ENCODE peak calls at places on chromosome 15, in nine cellular contexts. One of them, this sample, is unnamed.

GRCh38 chr15:74332011-74332410 is 35.4 kb downstream of the CYP11A1 start:
- DNase-seq in AG10803: no peak
- DNase-seq in stimulated activated CD8-positive, alpha-beta memory T cell treated with anti-CD3 and anti-CD28 coated beads, Interleukin-7, amount 100 ng/mL, for 1 hour: no peak
- DNase-seq in cardiac muscle cell: no peak
- DNase-seq in ovary: no peak
- DNase-seq in stimulated activated CD4-positive, alpha-beta T cell treated with anti-CD3 and anti-CD28 coated beads, Interleukin-15, amount 100 ng/mL, for 1 hour: no peak
- DNase-seq in epithelial cell of proximal tubule: no peak
- DNase-seq in PC-9: no peak
- DNase-seq in NCI-H1436: no peak
- DNase-seq in this sample: no peak

GRCh38 chr15:61069369-61070075 is 159.6 kb downstream of the RORA start:
- DNase-seq in AG10803: peak; percentile 30
- DNase-seq in stimulated activated CD8-positive, alpha-beta memory T cell treated with anti-CD3 and anti-CD28 coated beads, Interleukin-7, amount 100 ng/mL, for 1 hour: no peak
- DNase-seq in cardiac muscle cell: no peak
- DNase-seq in ovary: no peak
- DNase-seq in stimulated activated CD4-positive, alpha-beta T cell treated with anti-CD3 and anti-CD28 coated beads, Interleukin-15, amount 100 ng/mL, for 1 hour: no peak
- DNase-seq in epithelial cell of proximal tubule: no peak
- DNase-seq in PC-9: no peak
- DNase-seq in NCI-H1436: no peak
- DNase-seq in this sample: no peak

GRCh38 chr15:64045106-64045435 is 1.2 kb downstream of the DAPK2 start:
- DNase-seq in AG10803: no peak
- DNase-seq in stimulated activated CD8-positive, alpha-beta memory T cell treated with anti-CD3 and anti-CD28 coated beads, Interleukin-7, amount 100 ng/mL, for 1 hour: no peak
- DNase-seq in cardiac muscle cell: no peak
- DNase-seq in ovary: no peak
- DNase-seq in stimulated activated CD4-positive, alpha-beta T cell treated with anti-CD3 and anti-CD28 coated beads, Interleukin-15, amount 100 ng/mL, for 1 hour: no peak
- DNase-seq in epithelial cell of proximal tubule: no peak
- DNase-seq in PC-9: peak; percentile 43
- DNase-seq in NCI-H1436: no peak
- DNase-seq in this sample: no peak

GRCh38 chr15:98548172-98548971 is 100.0 kb upstream of the IGF1R start:
- DNase-seq in AG10803: peak; percentile 40
- DNase-seq in stimulated activated CD8-positive, alpha-beta memory T cell treated with anti-CD3 and anti-CD28 coated beads, Interleukin-7, amount 100 ng/mL, for 1 hour: no peak
- DNase-seq in cardiac muscle cell: peak; percentile 67
- DNase-seq in ovary: peak; percentile 80
- DNase-seq in stimulated activated CD4-positive, alpha-beta T cell treated with anti-CD3 and anti-CD28 coated beads, Interleukin-15, amount 100 ng/mL, for 1 hour: no peak
- DNase-seq in epithelial cell of proximal tubule: peak; percentile 16
- DNase-seq in PC-9: peak; percentile 45
- DNase-seq in NCI-H1436: no peak
- DNase-seq in this sample: peak; percentile 55

GRCh38 chr15:62570405-62570783 is 405.3 kb upstream of the C2CD4B start:
- DNase-seq in AG10803: no peak
- DNase-seq in stimulated activated CD8-positive, alpha-beta memory T cell treated with anti-CD3 and anti-CD28 coated beads, Interleukin-7, amount 100 ng/mL, for 1 hour: no peak
- DNase-seq in cardiac muscle cell: no peak
- DNase-seq in ovary: no peak
- DNase-seq in stimulated activated CD4-positive, alpha-beta T cell treated with anti-CD3 and anti-CD28 coated beads, Interleukin-15, amount 100 ng/mL, for 1 hour: no peak
- DNase-seq in epithelial cell of proximal tubule: no peak
- DNase-seq in PC-9: no peak
- DNase-seq in NCI-H1436: no peak
- DNase-seq in this sample: no peak

GRCh38 chr15:63502137-63502801 is 2.1 kb upstream of the USP3 start:
- DNase-seq in AG10803: peak; percentile 47
- DNase-seq in stimulated activated CD8-positive, alpha-beta memory T cell treated with anti-CD3 and anti-CD28 coated beads, Interleukin-7, amount 100 ng/mL, for 1 hour: no peak
- DNase-seq in cardiac muscle cell: no peak
- DNase-seq in ovary: no peak
- DNase-seq in stimulated activated CD4-positive, alpha-beta T cell treated with anti-CD3 and anti-CD28 coated beads, Interleukin-15, amount 100 ng/mL, for 1 hour: no peak
- DNase-seq in epithelial cell of proximal tubule: no peak
- DNase-seq in PC-9: peak; percentile 52
- DNase-seq in NCI-H1436: no peak
- DNase-seq in this sample: peak; percentile 41

GRCh38 chr15:69823223-69823907 is 274.4 kb downstream of the TLE3 start:
- DNase-seq in AG10803: no peak
- DNase-seq in stimulated activated CD8-positive, alpha-beta memory T cell treated with anti-CD3 and anti-CD28 coated beads, Interleukin-7, amount 100 ng/mL, for 1 hour: no peak
- DNase-seq in cardiac muscle cell: no peak
- DNase-seq in ovary: no peak
- DNase-seq in stimulated activated CD4-positive, alpha-beta T cell treated with anti-CD3 and anti-CD28 coated beads, Interleukin-15, amount 100 ng/mL, for 1 hour: no peak
- DNase-seq in epithelial cell of proximal tubule: no peak
- DNase-seq in PC-9: no peak
- DNase-seq in NCI-H1436: no peak
- DNase-seq in this sample: no peak

GRCh38 chr15:71313806-71314205 is 198.5 kb downstream of the THSD4 start:
- DNase-seq in AG10803: no peak
- DNase-seq in stimulated activated CD8-positive, alpha-beta memory T cell treated with anti-CD3 and anti-CD28 coated beads, Interleukin-7, amount 100 ng/mL, for 1 hour: no peak
- DNase-seq in cardiac muscle cell: no peak
- DNase-seq in ovary: no peak
- DNase-seq in stimulated activated CD4-positive, alpha-beta T cell treated with anti-CD3 and anti-CD28 coated beads, Interleukin-15, amount 100 ng/mL, for 1 hour: no peak
- DNase-seq in epithelial cell of proximal tubule: no peak
- DNase-seq in PC-9: no peak
- DNase-seq in NCI-H1436: no peak
- DNase-seq in this sample: no peak

GRCh38 chr15:84797212-84797611 is 19.9 kb upstream of the ALPK3 start:
- DNase-seq in AG10803: peak; percentile 23
- DNase-seq in stimulated activated CD8-positive, alpha-beta memory T cell treated with anti-CD3 and anti-CD28 coated beads, Interleukin-7, amount 100 ng/mL, for 1 hour: no peak
- DNase-seq in cardiac muscle cell: no peak
- DNase-seq in ovary: no peak
- DNase-seq in stimulated activated CD4-positive, alpha-beta T cell treated with anti-CD3 and anti-CD28 coated beads, Interleukin-15, amount 100 ng/mL, for 1 hour: no peak
- DNase-seq in epithelial cell of proximal tubule: no peak
- DNase-seq in PC-9: no peak
- DNase-seq in NCI-H1436: no peak
- DNase-seq in this sample: no peak

GRCh38 chr15:63430766-63431451 is 49.3 kb upstream of the CA12 start:
- DNase-seq in AG10803: no peak
- DNase-seq in stimulated activated CD8-positive, alpha-beta memory T cell treated with anti-CD3 and anti-CD28 coated beads, Interleukin-7, amount 100 ng/mL, for 1 hour: no peak
- DNase-seq in cardiac muscle cell: no peak
- DNase-seq in ovary: no peak
- DNase-seq in stimulated activated CD4-positive, alpha-beta T cell treated with anti-CD3 and anti-CD28 coated beads, Interleukin-15, amount 100 ng/mL, for 1 hour: no peak
- DNase-seq in epithelial cell of proximal tubule: no peak
- DNase-seq in PC-9: no peak
- DNase-seq in NCI-H1436: no peak
- DNase-seq in this sample: no peak

GRCh38 chr15:32698773-32699390 is 18.9 kb upstream of the GREM1 start:
- DNase-seq in AG10803: no peak
- DNase-seq in stimulated activated CD8-positive, alpha-beta memory T cell treated with anti-CD3 and anti-CD28 coated beads, Interleukin-7, amount 100 ng/mL, for 1 hour: no peak
- DNase-seq in cardiac muscle cell: no peak
- DNase-seq in ovary: no peak
- DNase-seq in stimulated activated CD4-positive, alpha-beta T cell treated with anti-CD3 and anti-CD28 coated beads, Interleukin-15, amount 100 ng/mL, for 1 hour: no peak
- DNase-seq in epithelial cell of proximal tubule: no peak
- DNase-seq in PC-9: no peak
- DNase-seq in NCI-H1436: no peak
- DNase-seq in this sample: no peak

GRCh38 chr15:58174709-58175108 is 36.5 kb downstream of the AQP9 start:
- DNase-seq in AG10803: no peak
- DNase-seq in stimulated activated CD8-positive, alpha-beta memory T cell treated with anti-CD3 and anti-CD28 coated beads, Interleukin-7, amount 100 ng/mL, for 1 hour: no peak
- DNase-seq in cardiac muscle cell: no peak
- DNase-seq in ovary: no peak
- DNase-seq in stimulated activated CD4-positive, alpha-beta T cell treated with anti-CD3 and anti-CD28 coated beads, Interleukin-15, amount 100 ng/mL, for 1 hour: no peak
- DNase-seq in epithelial cell of proximal tubule: no peak
- DNase-seq in PC-9: no peak
- DNase-seq in NCI-H1436: no peak
- DNase-seq in this sample: no peak

GRCh38 chr15:92439311-92439710 is 45.6 kb downstream of the ST8SIA2 start:
- DNase-seq in AG10803: no peak
- DNase-seq in stimulated activated CD8-positive, alpha-beta memory T cell treated with anti-CD3 and anti-CD28 coated beads, Interleukin-7, amount 100 ng/mL, for 1 hour: no peak
- DNase-seq in cardiac muscle cell: no peak
- DNase-seq in ovary: no peak
- DNase-seq in stimulated activated CD4-positive, alpha-beta T cell treated with anti-CD3 and anti-CD28 coated beads, Interleukin-15, amount 100 ng/mL, for 1 hour: no peak
- DNase-seq in epithelial cell of proximal tubule: no peak
- DNase-seq in PC-9: no peak
- DNase-seq in NCI-H1436: no peak
- DNase-seq in this sample: no peak

GRCh38 chr15:84863480-84864428 is 20.7 kb upstream of the SLC28A1 start:
- DNase-seq in AG10803: peak; percentile 21
- DNase-seq in stimulated activated CD8-positive, alpha-beta memory T cell treated with anti-CD3 and anti-CD28 coated beads, Interleukin-7, amount 100 ng/mL, for 1 hour: no peak
- DNase-seq in cardiac muscle cell: no peak
- DNase-seq in ovary: no peak
- DNase-seq in stimulated activated CD4-positive, alpha-beta T cell treated with anti-CD3 and anti-CD28 coated beads, Interleukin-15, amount 100 ng/mL, for 1 hour: no peak
- DNase-seq in epithelial cell of proximal tubule: no peak
- DNase-seq in PC-9: no peak
- DNase-seq in NCI-H1436: no peak
- DNase-seq in this sample: no peak

GRCh38 chr15:74385442-74386132 is 18.1 kb upstream of the CYP11A1 start:
- DNase-seq in AG10803: no peak
- DNase-seq in stimulated activated CD8-positive, alpha-beta memory T cell treated with anti-CD3 and anti-CD28 coated beads, Interleukin-7, amount 100 ng/mL, for 1 hour: no peak
- DNase-seq in cardiac muscle cell: no peak
- DNase-seq in ovary: no peak
- DNase-seq in stimulated activated CD4-positive, alpha-beta T cell treated with anti-CD3 and anti-CD28 coated beads, Interleukin-15, amount 100 ng/mL, for 1 hour: no peak
- DNase-seq in epithelial cell of proximal tubule: no peak
- DNase-seq in PC-9: no peak
- DNase-seq in NCI-H1436: no peak
- DNase-seq in this sample: no peak

GRCh38 chr15:48493763-48494225 is 151.7 kb downstream of the FBN1 start:
- DNase-seq in AG10803: no peak
- DNase-seq in stimulated activated CD8-positive, alpha-beta memory T cell treated with anti-CD3 and anti-CD28 coated beads, Interleukin-7, amount 100 ng/mL, for 1 hour: no peak
- DNase-seq in cardiac muscle cell: no peak
- DNase-seq in ovary: no peak
- DNase-seq in stimulated activated CD4-positive, alpha-beta T cell treated with anti-CD3 and anti-CD28 coated beads, Interleukin-15, amount 100 ng/mL, for 1 hour: no peak
- DNase-seq in epithelial cell of proximal tubule: no peak
- DNase-seq in PC-9: no peak
- DNase-seq in NCI-H1436: no peak
- DNase-seq in this sample: no peak

GRCh38 chr15:44550256-44550655 is 13.3 kb downstream of the EIF3J start:
- DNase-seq in AG10803: peak; percentile 52
- DNase-seq in stimulated activated CD8-positive, alpha-beta memory T cell treated with anti-CD3 and anti-CD28 coated beads, Interleukin-7, amount 100 ng/mL, for 1 hour: no peak
- DNase-seq in cardiac muscle cell: no peak
- DNase-seq in ovary: no peak
- DNase-seq in stimulated activated CD4-positive, alpha-beta T cell treated with anti-CD3 and anti-CD28 coated beads, Interleukin-15, amount 100 ng/mL, for 1 hour: no peak
- DNase-seq in epithelial cell of proximal tubule: no peak
- DNase-seq in PC-9: no peak
- DNase-seq in NCI-H1436: no peak
- DNase-seq in this sample: peak; percentile 57

GRCh38 chr15:74252291-74253080 is 16.4 kb downstream of the CCDC33 start:
- DNase-seq in AG10803: peak; percentile 51
- DNase-seq in stimulated activated CD8-positive, alpha-beta memory T cell treated with anti-CD3 and anti-CD28 coated beads, Interleukin-7, amount 100 ng/mL, for 1 hour: no peak
- DNase-seq in cardiac muscle cell: no peak
- DNase-seq in ovary: peak; percentile 29
- DNase-seq in stimulated activated CD4-positive, alpha-beta T cell treated with anti-CD3 and anti-CD28 coated beads, Interleukin-15, amount 100 ng/mL, for 1 hour: no peak
- DNase-seq in epithelial cell of proximal tubule: no peak
- DNase-seq in PC-9: no peak
- DNase-seq in NCI-H1436: no peak
- DNase-seq in this sample: no peak

GRCh38 chr15:96887730-96888129 is 557.2 kb downstream of the NR2F2 start:
- DNase-seq in AG10803: no peak
- DNase-seq in stimulated activated CD8-positive, alpha-beta memory T cell treated with anti-CD3 and anti-CD28 coated beads, Interleukin-7, amount 100 ng/mL, for 1 hour: no peak
- DNase-seq in cardiac muscle cell: no peak
- DNase-seq in ovary: no peak
- DNase-seq in stimulated activated CD4-positive, alpha-beta T cell treated with anti-CD3 and anti-CD28 coated beads, Interleukin-15, amount 100 ng/mL, for 1 hour: no peak
- DNase-seq in epithelial cell of proximal tubule: peak; percentile 46
- DNase-seq in PC-9: no peak
- DNase-seq in NCI-H1436: no peak
- DNase-seq in this sample: peak; percentile 76

GRCh38 chr15:48089664-48090063 is 31.1 kb upstream of the SLC24A5 start:
- DNase-seq in AG10803: no peak
- DNase-seq in stimulated activated CD8-positive, alpha-beta memory T cell treated with anti-CD3 and anti-CD28 coated beads, Interleukin-7, amount 100 ng/mL, for 1 hour: no peak
- DNase-seq in cardiac muscle cell: no peak
- DNase-seq in ovary: no peak
- DNase-seq in stimulated activated CD4-positive, alpha-beta T cell treated with anti-CD3 and anti-CD28 coated beads, Interleukin-15, amount 100 ng/mL, for 1 hour: no peak
- DNase-seq in epithelial cell of proximal tubule: no peak
- DNase-seq in PC-9: no peak
- DNase-seq in NCI-H1436: no peak
- DNase-seq in this sample: peak; percentile 12

GRCh38 chr15:38002883-38003477 is 68.5 kb downstream of the TMCO5A start:
- DNase-seq in AG10803: peak; percentile 83
- DNase-seq in stimulated activated CD8-positive, alpha-beta memory T cell treated with anti-CD3 and anti-CD28 coated beads, Interleukin-7, amount 100 ng/mL, for 1 hour: no peak
- DNase-seq in cardiac muscle cell: peak; percentile 67
- DNase-seq in ovary: no peak
- DNase-seq in stimulated activated CD4-positive, alpha-beta T cell treated with anti-CD3 and anti-CD28 coated beads, Interleukin-15, amount 100 ng/mL, for 1 hour: no peak
- DNase-seq in epithelial cell of proximal tubule: peak; percentile 26
- DNase-seq in PC-9: peak; percentile 37
- DNase-seq in NCI-H1436: no peak
- DNase-seq in this sample: peak; percentile 80

GRCh38 chr15:27902680-27903385 is 196.3 kb downstream of the OCA2 start:
- DNase-seq in AG10803: no peak
- DNase-seq in stimulated activated CD8-positive, alpha-beta memory T cell treated with anti-CD3 and anti-CD28 coated beads, Interleukin-7, amount 100 ng/mL, for 1 hour: no peak
- DNase-seq in cardiac muscle cell: no peak
- DNase-seq in ovary: no peak
- DNase-seq in stimulated activated CD4-positive, alpha-beta T cell treated with anti-CD3 and anti-CD28 coated beads, Interleukin-15, amount 100 ng/mL, for 1 hour: no peak
- DNase-seq in epithelial cell of proximal tubule: no peak
- DNase-seq in PC-9: no peak
- DNase-seq in NCI-H1436: no peak
- DNase-seq in this sample: no peak

GRCh38 chr15:57114070-57114469 is 195.6 kb downstream of the TCF12 start:
- DNase-seq in AG10803: peak; percentile 23
- DNase-seq in stimulated activated CD8-positive, alpha-beta memory T cell treated with anti-CD3 and anti-CD28 coated beads, Interleukin-7, amount 100 ng/mL, for 1 hour: no peak
- DNase-seq in cardiac muscle cell: no peak
- DNase-seq in ovary: no peak
- DNase-seq in stimulated activated CD4-positive, alpha-beta T cell treated with anti-CD3 and anti-CD28 coated beads, Interleukin-15, amount 100 ng/mL, for 1 hour: no peak
- DNase-seq in epithelial cell of proximal tubule: no peak
- DNase-seq in PC-9: no peak
- DNase-seq in NCI-H1436: no peak
- DNase-seq in this sample: no peak

GRCh38 chr15:95298729-95299128 is 1031.8 kb upstream of the NR2F2 start:
- DNase-seq in AG10803: no peak
- DNase-seq in stimulated activated CD8-positive, alpha-beta memory T cell treated with anti-CD3 and anti-CD28 coated beads, Interleukin-7, amount 100 ng/mL, for 1 hour: no peak
- DNase-seq in cardiac muscle cell: no peak
- DNase-seq in ovary: no peak
- DNase-seq in stimulated activated CD4-positive, alpha-beta T cell treated with anti-CD3 and anti-CD28 coated beads, Interleukin-15, amount 100 ng/mL, for 1 hour: no peak
- DNase-seq in epithelial cell of proximal tubule: no peak
- DNase-seq in PC-9: no peak
- DNase-seq in NCI-H1436: no peak
- DNase-seq in this sample: no peak

GRCh38 chr15:51499379-51499976 is 123.1 kb downstream of the DMXL2 start:
- DNase-seq in AG10803: peak; percentile 39
- DNase-seq in stimulated activated CD8-positive, alpha-beta memory T cell treated with anti-CD3 and anti-CD28 coated beads, Interleukin-7, amount 100 ng/mL, for 1 hour: no peak
- DNase-seq in cardiac muscle cell: peak; percentile 1
- DNase-seq in ovary: no peak
- DNase-seq in stimulated activated CD4-positive, alpha-beta T cell treated with anti-CD3 and anti-CD28 coated beads, Interleukin-15, amount 100 ng/mL, for 1 hour: no peak
- DNase-seq in epithelial cell of proximal tubule: peak; percentile 2
- DNase-seq in PC-9: no peak
- DNase-seq in NCI-H1436: peak; percentile 23
- DNase-seq in this sample: peak; percentile 70

GRCh38 chr15:80640546-80641121 is 54.5 kb upstream of the ABHD17C start:
- DNase-seq in AG10803: no peak
- DNase-seq in stimulated activated CD8-positive, alpha-beta memory T cell treated with anti-CD3 and anti-CD28 coated beads, Interleukin-7, amount 100 ng/mL, for 1 hour: no peak
- DNase-seq in cardiac muscle cell: no peak
- DNase-seq in ovary: no peak
- DNase-seq in stimulated activated CD4-positive, alpha-beta T cell treated with anti-CD3 and anti-CD28 coated beads, Interleukin-15, amount 100 ng/mL, for 1 hour: no peak
- DNase-seq in epithelial cell of proximal tubule: no peak
- DNase-seq in PC-9: no peak
- DNase-seq in NCI-H1436: no peak
- DNase-seq in this sample: no peak

GRCh38 chr15:37076543-37076942 is 23.8 kb downstream of the MEIS2 start:
- DNase-seq in AG10803: no peak
- DNase-seq in stimulated activated CD8-positive, alpha-beta memory T cell treated with anti-CD3 and anti-CD28 coated beads, Interleukin-7, amount 100 ng/mL, for 1 hour: no peak
- DNase-seq in cardiac muscle cell: no peak
- DNase-seq in ovary: no peak
- DNase-seq in stimulated activated CD4-positive, alpha-beta T cell treated with anti-CD3 and anti-CD28 coated beads, Interleukin-15, amount 100 ng/mL, for 1 hour: no peak
- DNase-seq in epithelial cell of proximal tubule: no peak
- DNase-seq in PC-9: no peak
- DNase-seq in NCI-H1436: no peak
- DNase-seq in this sample: no peak

GRCh38 chr15:100468265-100468664 is 60.5 kb downstream of the CERS3 start:
- DNase-seq in AG10803: peak; percentile 20
- DNase-seq in stimulated activated CD8-positive, alpha-beta memory T cell treated with anti-CD3 and anti-CD28 coated beads, Interleukin-7, amount 100 ng/mL, for 1 hour: no peak
- DNase-seq in cardiac muscle cell: peak; percentile 28
- DNase-seq in ovary: no peak
- DNase-seq in stimulated activated CD4-positive, alpha-beta T cell treated with anti-CD3 and anti-CD28 coated beads, Interleukin-15, amount 100 ng/mL, for 1 hour: no peak
- DNase-seq in epithelial cell of proximal tubule: peak; percentile 53
- DNase-seq in PC-9: no peak
- DNase-seq in NCI-H1436: no peak
- DNase-seq in this sample: no peak

GRCh38 chr15:48946088-48946839 is 17.5 kb downstream of the SHC4 start:
- DNase-seq in AG10803: no peak
- DNase-seq in stimulated activated CD8-positive, alpha-beta memory T cell treated with anti-CD3 and anti-CD28 coated beads, Interleukin-7, amount 100 ng/mL, for 1 hour: no peak
- DNase-seq in cardiac muscle cell: no peak
- DNase-seq in ovary: no peak
- DNase-seq in stimulated activated CD4-positive, alpha-beta T cell treated with anti-CD3 and anti-CD28 coated beads, Interleukin-15, amount 100 ng/mL, for 1 hour: no peak
- DNase-seq in epithelial cell of proximal tubule: no peak
- DNase-seq in PC-9: no peak
- DNase-seq in NCI-H1436: no peak
- DNase-seq in this sample: no peak

GRCh38 chr15:74798388-74799254 is 14.0 kb upstream of the LMAN1L start:
- DNase-seq in AG10803: no peak
- DNase-seq in stimulated activated CD8-positive, alpha-beta memory T cell treated with anti-CD3 and anti-CD28 coated beads, Interleukin-7, amount 100 ng/mL, for 1 hour: no peak
- DNase-seq in cardiac muscle cell: no peak
- DNase-seq in ovary: no peak
- DNase-seq in stimulated activated CD4-positive, alpha-beta T cell treated with anti-CD3 and anti-CD28 coated beads, Interleukin-15, amount 100 ng/mL, for 1 hour: no peak
- DNase-seq in epithelial cell of proximal tubule: no peak
- DNase-seq in PC-9: no peak
- DNase-seq in NCI-H1436: no peak
- DNase-seq in this sample: no peak